ENCODE peak calls at places on chromosomes 7 and 10, in seven cellular contexts. J, O, K, P, E, U and S are unnamed samples.

GRCh38 chr10:778626-779330 is 89.3 kb upstream of the DIP2C start:
- DNase-seq in J (no peak), O (no peak), K (no peak), P (no peak), E (no peak), U (peak; percentile 46), S (no peak)

GRCh38 chr7:37245544-37245943 is 203.1 kb downstream of the ELMO1 start:
- DNase-seq in J (no peak), O (no peak), K (no peak), P (no peak), E (no peak), U (no peak), S (no peak)

GRCh38 chr10:70615784-70616511 is 13.4 kb upstream of the PRF1 start:
- DNase-seq in J (no peak), O (no peak), K (no peak), P (no peak), E (no peak), U (no peak), S (no peak)

GRCh38 chr10:80487791-80488538 is 33.9 kb downstream of the TSPAN14 start:
- DNase-seq in J (no peak), O (no peak), K (no peak), P (no peak), E (no peak), U (no peak), S (no peak)

GRCh38 chr7:54778696-54779285 is 19.8 kb upstream of the SEC61G start:
- DNase-seq in J (no peak), O (no peak), K (no peak), P (no peak), E (no peak), U (peak; percentile 43), S (no peak)

GRCh38 chr10:58189269-58189668 is 78.4 kb downstream of the IPMK start:
- DNase-seq in J (no peak), O (peak; percentile 18), K (no peak), P (no peak), E (no peak), U (no peak), S (no peak)

GRCh38 chr7:29005829-29006228 is 47.7 kb upstream of the TRIL start:
- DNase-seq in J (no peak), O (no peak), K (no peak), P (no peak), E (no peak), U (peak; percentile 40), S (no peak)

GRCh38 chr10:111531690-111532089 is 454.9 kb downstream of the ADRA2A start:
- DNase-seq in J (no peak), O (no peak), K (no peak), P (no peak), E (no peak), U (no peak), S (no peak)

GRCh38 chr7:128021361-128021760 is 9.9 kb downstream of the LRRC4 start:
- DNase-seq in J (no peak), O (no peak), K (no peak), P (no peak), E (no peak), U (peak; percentile 62), S (no peak)

GRCh38 chr7:155483245-155483644 is 25.3 kb downstream of the EN2 start:
- DNase-seq in J (no peak), O (no peak), K (no peak), P (no peak), E (no peak), U (no peak), S (no peak)

GRCh38 chr10:35934637-35934995 is 292.5 kb upstream of the FZD8 start:
- DNase-seq in J (no peak), O (no peak), K (no peak), P (no peak), E (no peak), U (no peak), S (no peak)

GRCh38 chr7:55500117-55500516 is 72.2 kb downstream of the VOPP1 start:
- DNase-seq in J (no peak), O (no peak), K (no peak), P (no peak), E (no peak), U (no peak), S (no peak)

GRCh38 chr7:44172803-44173424 is 16.3 kb downstream of the GCK start:
- DNase-seq in J (no peak), O (no peak), K (no peak), P (no peak), E (no peak), U (no peak), S (no peak)

GRCh38 chr7:44213872-44214595 is 13.3 kb downstream of the YKT6 start:
- DNase-seq in J (no peak), O (peak; percentile 75), K (peak; percentile 87), P (no peak), E (no peak), U (peak; percentile 72), S (no peak)

GRCh38 chr10:80517416-80518142 is 20.1 kb upstream of the SH2D4B start:
- DNase-seq in J (no peak), O (no peak), K (no peak), P (no peak), E (no peak), U (no peak), S (no peak)

GRCh38 chr7:5831196-5831595 is 49.4 kb upstream of the OCM start:
- DNase-seq in J (no peak), O (no peak), K (peak; percentile 58), P (no peak), E (no peak), U (no peak), S (no peak)

GRCh38 chr7:1227814-1228534 is 4.7 kb upstream of the UNCX start:
- DNase-seq in J (no peak), O (no peak), K (peak; percentile 84), P (no peak), E (no peak), U (no peak), S (no peak)

GRCh38 chr7:50141131-50141530 is 48.1 kb upstream of the ZPBP start:
- DNase-seq in J (no peak), O (no peak), K (no peak), P (no peak), E (no peak), U (no peak), S (no peak)

GRCh38 chr7:11170863-11171568 is 197.3 kb downstream of the PHF14 start:
- DNase-seq in J (no peak), O (no peak), K (no peak), P (no peak), E (no peak), U (no peak), S (no peak)

GRCh38 chr7:138188290-138188858 is 112.1 kb downstream of the AKR1D1 start:
- DNase-seq in J (no peak), O (no peak), K (no peak), P (no peak), E (no peak), U (no peak), S (no peak)

GRCh38 chr7:79876769-79877362 is 257.8 kb upstream of the GNAI1 start:
- DNase-seq in J (no peak), O (no peak), K (no peak), P (no peak), E (no peak), U (peak; percentile 88), S (no peak)

GRCh38 chr7:1567893-1568292 is 1.9 kb downstream of the PSMG3 start:
- DNase-seq in J (no peak), O (no peak), K (no peak), P (no peak), E (no peak), U (peak; percentile 99), S (no peak)